ENCODE peak calls at places on chromosome 16, in seven cellular contexts. One of them, this sample, is unnamed.

GRCh38 chr16:47780213-47780612 is 319.1 kb downstream of the PHKB start:
- DNase-seq in esophagus squamous epithelium: no peak
- DNase-seq in osteocyte: no peak
- DNase-seq in stimulated activated CD4-positive, alpha-beta T cell treated with anti-CD3 and anti-CD28 coated beads, TNF-alpha, amount 100 ng/mL, for 4 hours: no peak
- DNase-seq in psoas muscle: no peak
- DNase-seq in amygdala: no peak
- DNase-seq in ACHN: no peak
- DNase-seq in this sample: no peak

GRCh38 chr16:3458852-3459361 is 15.4 kb downstream of the NAA60 start:
- DNase-seq in ACHN: peak; percentile 84
- DNase-seq in amygdala: no peak
- DNase-seq in psoas muscle: no peak
- DNase-seq in esophagus squamous epithelium: no peak
- DNase-seq in stimulated activated CD4-positive, alpha-beta T cell treated with anti-CD3 and anti-CD28 coated beads, TNF-alpha, amount 100 ng/mL, for 4 hours: no peak
- DNase-seq in osteocyte: no peak
- DNase-seq in this sample: no peak

GRCh38 chr16:8882725-8883377 is 700 bp downstream of the LITAFD start:
- DNase-seq in psoas muscle: peak; percentile 38
- DNase-seq in amygdala: no peak
- DNase-seq in osteocyte: no peak
- DNase-seq in ACHN: no peak
- DNase-seq in esophagus squamous epithelium: no peak
- DNase-seq in stimulated activated CD4-positive, alpha-beta T cell treated with anti-CD3 and anti-CD28 coated beads, TNF-alpha, amount 100 ng/mL, for 4 hours: no peak
- DNase-seq in this sample: no peak

GRCh38 chr16:21656795-21657768 is 4.7 kb upstream of the IGSF6 start:
- DNase-seq in amygdala: no peak
- DNase-seq in stimulated activated CD4-positive, alpha-beta T cell treated with anti-CD3 and anti-CD28 coated beads, TNF-alpha, amount 100 ng/mL, for 4 hours: no peak
- DNase-seq in osteocyte: no peak
- DNase-seq in ACHN: peak; percentile 68
- DNase-seq in psoas muscle: no peak
- DNase-seq in esophagus squamous epithelium: no peak
- DNase-seq in this sample: no peak

GRCh38 chr16:52976539-52977167 is 76.0 kb downstream of the CHD9NB start:
- DNase-seq in psoas muscle: no peak
- DNase-seq in esophagus squamous epithelium: no peak
- DNase-seq in ACHN: peak; percentile 38
- DNase-seq in stimulated activated CD4-positive, alpha-beta T cell treated with anti-CD3 and anti-CD28 coated beads, TNF-alpha, amount 100 ng/mL, for 4 hours: no peak
- DNase-seq in osteocyte: no peak
- DNase-seq in amygdala: no peak
- DNase-seq in this sample: no peak

GRCh38 chr16:24998201-24998600 is 17.0 kb downstream of the ARHGAP17 start:
- DNase-seq in amygdala: no peak
- DNase-seq in stimulated activated CD4-positive, alpha-beta T cell treated with anti-CD3 and anti-CD28 coated beads, TNF-alpha, amount 100 ng/mL, for 4 hours: no peak
- DNase-seq in osteocyte: no peak
- DNase-seq in psoas muscle: no peak
- DNase-seq in ACHN: no peak
- DNase-seq in esophagus squamous epithelium: no peak
- DNase-seq in this sample: no peak

GRCh38 chr16:14148569-14148968 is 77.5 kb downstream of the MRTFB start:
- DNase-seq in stimulated activated CD4-positive, alpha-beta T cell treated with anti-CD3 and anti-CD28 coated beads, TNF-alpha, amount 100 ng/mL, for 4 hours: no peak
- DNase-seq in amygdala: no peak
- DNase-seq in esophagus squamous epithelium: no peak
- DNase-seq in ACHN: no peak
- DNase-seq in psoas muscle: no peak
- DNase-seq in osteocyte: no peak
- DNase-seq in this sample: no peak

GRCh38 chr16:57186630-57187507 is 740 bp downstream of the RSPRY1 start:
- DNase-seq in stimulated activated CD4-positive, alpha-beta T cell treated with anti-CD3 and anti-CD28 coated beads, TNF-alpha, amount 100 ng/mL, for 4 hours: no peak
- DNase-seq in ACHN: peak; percentile 60
- DNase-seq in osteocyte: no peak
- DNase-seq in amygdala: no peak
- DNase-seq in esophagus squamous epithelium: no peak
- DNase-seq in psoas muscle: no peak
- DNase-seq in this sample: no peak

GRCh38 chr16:51636913-51637743 is 486.1 kb upstream of the SALL1 start:
- DNase-seq in amygdala: no peak
- DNase-seq in psoas muscle: no peak
- DNase-seq in ACHN: no peak
- DNase-seq in osteocyte: no peak
- DNase-seq in esophagus squamous epithelium: no peak
- DNase-seq in stimulated activated CD4-positive, alpha-beta T cell treated with anti-CD3 and anti-CD28 coated beads, TNF-alpha, amount 100 ng/mL, for 4 hours: no peak
- DNase-seq in this sample: no peak

GRCh38 chr16:25151996-25152395 is 40.5 kb downstream of the LCMT1 start:
- DNase-seq in esophagus squamous epithelium: no peak
- DNase-seq in osteocyte: no peak
- DNase-seq in ACHN: peak; percentile 90
- DNase-seq in amygdala: no peak
- DNase-seq in psoas muscle: no peak
- DNase-seq in stimulated activated CD4-positive, alpha-beta T cell treated with anti-CD3 and anti-CD28 coated beads, TNF-alpha, amount 100 ng/mL, for 4 hours: no peak
- DNase-seq in this sample: no peak

GRCh38 chr16:19912445-19913305 is 28.0 kb upstream of the GPRC5B start:
- DNase-seq in osteocyte: no peak
- DNase-seq in amygdala: no peak
- DNase-seq in psoas muscle: no peak
- DNase-seq in ACHN: no peak
- DNase-seq in stimulated activated CD4-positive, alpha-beta T cell treated with anti-CD3 and anti-CD28 coated beads, TNF-alpha, amount 100 ng/mL, for 4 hours: no peak
- DNase-seq in esophagus squamous epithelium: no peak
- DNase-seq in this sample: no peak

GRCh38 chr16:57536306-57537193 is at the start of gene CCDC102A:
- DNase-seq in psoas muscle: no peak
- DNase-seq in esophagus squamous epithelium: no peak
- DNase-seq in stimulated activated CD4-positive, alpha-beta T cell treated with anti-CD3 and anti-CD28 coated beads, TNF-alpha, amount 100 ng/mL, for 4 hours: no peak
- DNase-seq in osteocyte: peak; percentile 88
- DNase-seq in ACHN: no peak
- DNase-seq in amygdala: no peak
- DNase-seq in this sample: peak; percentile 75

GRCh38 chr16:46743232-46743719 is 4.9 kb downstream of the MYLK3 start:
- DNase-seq in stimulated activated CD4-positive, alpha-beta T cell treated with anti-CD3 and anti-CD28 coated beads, TNF-alpha, amount 100 ng/mL, for 4 hours: no peak
- DNase-seq in amygdala: no peak
- DNase-seq in osteocyte: no peak
- DNase-seq in psoas muscle: no peak
- DNase-seq in esophagus squamous epithelium: no peak
- DNase-seq in ACHN: no peak
- DNase-seq in this sample: peak; percentile 85

GRCh38 chr16:48507886-48508285 is 102.1 kb downstream of the N4BP1 start:
- DNase-seq in stimulated activated CD4-positive, alpha-beta T cell treated with anti-CD3 and anti-CD28 coated beads, TNF-alpha, amount 100 ng/mL, for 4 hours: no peak
- DNase-seq in esophagus squamous epithelium: no peak
- DNase-seq in amygdala: no peak
- DNase-seq in osteocyte: no peak
- DNase-seq in psoas muscle: no peak
- DNase-seq in ACHN: no peak
- DNase-seq in this sample: peak; percentile 36

GRCh38 chr16:48165961-48166578 is 10.3 kb upstream of the ABCC12 start:
- DNase-seq in ACHN: no peak
- DNase-seq in amygdala: no peak
- DNase-seq in psoas muscle: no peak
- DNase-seq in esophagus squamous epithelium: no peak
- DNase-seq in osteocyte: no peak
- DNase-seq in stimulated activated CD4-positive, alpha-beta T cell treated with anti-CD3 and anti-CD28 coated beads, TNF-alpha, amount 100 ng/mL, for 4 hours: no peak
- DNase-seq in this sample: no peak

GRCh38 chr16:4947722-4948503 is 10.2 kb upstream of the SEC14L5 start:
- DNase-seq in esophagus squamous epithelium: no peak
- DNase-seq in ACHN: no peak
- DNase-seq in osteocyte: no peak
- DNase-seq in amygdala: no peak
- DNase-seq in psoas muscle: no peak
- DNase-seq in stimulated activated CD4-positive, alpha-beta T cell treated with anti-CD3 and anti-CD28 coated beads, TNF-alpha, amount 100 ng/mL, for 4 hours: no peak
- DNase-seq in this sample: no peak